ENCODE peak calls at places on chromosomes 2 and 18, in nine cellular contexts. K is ovary, U is endodermal cell, I is heart right ventricle, S is upper lobe of right lung, N is H1, T is HepG2, E is hepatocyte, V is IMR-90. Q is an unnamed sample. For H3K4me1, the result is how much of the 10 kb centered on the place peaks cover.

GRCh38 chr2:5459041-5459440 is 233.1 kb upstream of the SOX11 start:
- DNase-seq in U (no peak), V (no peak), N (no peak), T (no peak), I (no peak), K (no peak), E (no peak), S (no peak), Q (no peak)

GRCh38 chr2:237207641-237208040 is 122.0 kb downstream of the COPS8 start:
- DNase-seq in S (peak), E (no peak), I (peak), V (peak), U (no peak), K (no peak), T (no peak), N (no peak), Q (peak)

GRCh38 chr2:231665208-231665921 is 43.0 kb upstream of the PTMA start:
- DNase-seq in I (no peak), T (no peak), U (peak), N (no peak), V (no peak), E (no peak), K (peak), S (no peak), Q (no peak)

GRCh38 chr2:166112193-166112605 is 15.6 kb downstream of the SCN1A start:
- DNase-seq in K (no peak), S (no peak), V (peak), T (no peak), U (no peak), I (no peak), E (no peak), N (no peak), Q (no peak)

GRCh38 chr2:178119181-178119922 is 7.1 kb downstream of the RBM45 start:
- DNase-seq in S (no peak), N (no peak), E (no peak), K (no peak), T (no peak), V (no peak), U (no peak), I (no peak), Q (no peak)

GRCh38 chr18:79416022-79416676 is 20.4 kb downstream of the NFATC1 start:
- DNase-seq in U (no peak), V (no peak), S (no peak), N (no peak), I (peak), K (no peak), E (no peak), T (no peak), Q (peak)

GRCh38 chr2:182810087-182810486 is 56.4 kb downstream of the FRZB start:
- DNase-seq in T (no peak), K (no peak), N (no peak), V (no peak), E (no peak), I (no peak), S (no peak), U (no peak), Q (no peak)

GRCh38 chr2:40103590-40103989 is 324.5 kb upstream of the THUMPD2 start:
- DNase-seq in I (no peak), V (peak), T (no peak), E (no peak), N (no peak), K (no peak), S (no peak), U (no peak), Q (no peak)

GRCh38 chr2:221254281-221254680 is 317.8 kb downstream of the EPHA4 start:
- DNase-seq in U (no peak), V (no peak), I (no peak), S (no peak), E (no peak), T (no peak), K (no peak), N (no peak), Q (no peak)

GRCh38 chr2:162091325-162092007 is 17.5 kb upstream of the DPP4 start:
- DNase-seq in T (peak), V (peak), S (no peak), U (peak), E (peak), K (no peak), N (peak), I (no peak), Q (peak)

GRCh38 chr2:188138313-188138712 is 153.4 kb upstream of the GULP1 start:
- DNase-seq in I (no peak), U (no peak), S (no peak), V (no peak), E (no peak), T (no peak), K (no peak), N (no peak), Q (no peak)

GRCh38 chr2:70678576-70679143 is 89.3 kb downstream of the ADD2 start:
- DNase-seq in K (no peak), E (no peak), T (no peak), S (peak), V (no peak), I (no peak), N (no peak), U (peak), Q (no peak)

GRCh38 chr2:105391763-105392662 is 6.8 kb downstream of the FHL2 start:
- DNase-seq in E (no peak), S (no peak), I (no peak), K (no peak), V (no peak), N (no peak), T (no peak), U (no peak), Q (no peak)

GRCh38 chr2:20186078-20186854 is 38.7 kb downstream of the SDC1 start:
- DNase-seq in K (no peak), E (peak), V (peak), N (no peak), U (peak), S (no peak), I (no peak), T (peak), Q (peak)

GRCh38 chr2:99754215-99754614 is 264.4 kb upstream of the REV1 start:
- DNase-seq in N (no peak), S (no peak), V (peak), K (no peak), E (no peak), T (no peak), U (no peak), I (no peak), Q (no peak)

GRCh38 chr18:28091197-28091596 is 85.7 kb downstream of the CDH2 start:
- DNase-seq in K (no peak), T (peak), U (no peak), V (no peak), I (no peak), N (no peak), E (no peak), S (no peak), Q (no peak)

GRCh38 chr2:174335605-174336402 is 1.1 kb downstream of the SP9 start:
- DNase-seq in T (no peak), U (peak), E (peak), S (no peak), V (no peak), I (no peak), N (peak), K (no peak), Q (peak)
- H3K4me1 ChIP-seq in T (half or more), U (under half), E (under half), S (under half), V (under half), I (half or more), N (under half), K (under half), Q (under half)

GRCh38 chr2:8152392-8153257 is 529.2 kb upstream of the ID2 start:
- DNase-seq in N (no peak), I (no peak), V (no peak), E (no peak), U (no peak), T (no peak), K (no peak), S (no peak), Q (no peak)

GRCh38 chr2:8148260-8148880 is 533.5 kb upstream of the ID2 start:
- DNase-seq in T (no peak), E (no peak), V (peak), S (no peak), U (no peak), K (no peak), N (no peak), I (no peak), Q (no peak)

GRCh38 chr2:8149011-8149410 is 532.8 kb upstream of the ID2 start:
- DNase-seq in U (no peak), T (no peak), I (no peak), N (no peak), S (no peak), E (no peak), K (no peak), V (no peak), Q (no peak)

GRCh38 chr2:8151888-8152287 is 530.0 kb upstream of the ID2 start:
- DNase-seq in T (no peak), S (no peak), E (no peak), N (no peak), K (no peak), I (no peak), V (no peak), U (no peak), Q (no peak)

GRCh38 chr2:8149985-8150547 is 531.8 kb upstream of the ID2 start:
- DNase-seq in T (no peak), N (no peak), S (no peak), I (no peak), V (peak), U (peak), E (no peak), K (no peak), Q (no peak)
- TF ChIP-seq CTCF in T (no peak), N (no peak), S (no peak), I (no peak), V (no peak), U (no peak), E (no peak), K (no peak), Q (no peak)

GRCh38 chr2:55989405-55989804 is 65.8 kb upstream of the EFEMP1 start:
- DNase-seq in T (no peak), I (no peak), S (no peak), N (no peak), E (no peak), U (no peak), V (no peak), K (no peak), Q (no peak)
- H3K27ac ChIP-seq in T (no peak), I (no peak), S (no peak), N (no peak), E (no peak), U (no peak), V (no peak), K (no peak), Q (no peak)

DNA sequence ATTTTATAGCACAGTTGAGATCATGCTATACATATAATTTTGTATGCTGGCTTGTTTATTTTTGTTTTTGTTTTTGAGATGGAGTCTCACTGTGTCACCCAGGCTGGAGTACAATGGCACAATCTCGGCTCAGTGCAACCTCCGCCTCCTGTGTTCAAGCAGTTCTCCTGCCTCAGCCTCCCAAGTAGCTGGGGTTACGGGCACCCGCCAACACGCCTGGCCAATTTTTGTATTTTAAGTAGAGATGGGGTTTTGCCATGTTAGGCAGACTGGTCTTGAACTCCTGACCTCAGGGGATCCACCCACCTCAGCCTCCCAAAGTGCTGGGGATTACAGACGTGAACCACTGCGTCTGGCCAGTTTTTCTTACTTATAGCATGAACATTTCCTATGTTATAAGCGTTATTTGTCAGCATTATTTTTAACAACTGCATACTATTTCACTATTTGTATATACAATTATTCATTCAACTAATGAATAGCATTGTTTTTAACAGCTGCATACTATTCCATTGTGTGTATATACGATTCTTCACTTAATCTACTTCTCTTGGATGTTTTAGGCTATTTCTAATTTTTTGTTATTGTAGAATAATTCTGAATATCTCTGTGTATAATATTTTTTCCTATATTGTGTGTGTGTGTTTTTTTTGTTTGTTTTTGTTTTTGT is 3.5 kb downstream of the EHD3 start:
- DNase-seq in T (no peak), E (no peak), K (no peak), S (no peak), I (no peak), N (no peak), V (no peak), U (no peak), Q (no peak)
- H3K4me1 ChIP-seq in T (under half), E (under half), K (under half), S (under half), I (half or more), N (under half), V (under half), U (under half), Q (under half)

DNA sequence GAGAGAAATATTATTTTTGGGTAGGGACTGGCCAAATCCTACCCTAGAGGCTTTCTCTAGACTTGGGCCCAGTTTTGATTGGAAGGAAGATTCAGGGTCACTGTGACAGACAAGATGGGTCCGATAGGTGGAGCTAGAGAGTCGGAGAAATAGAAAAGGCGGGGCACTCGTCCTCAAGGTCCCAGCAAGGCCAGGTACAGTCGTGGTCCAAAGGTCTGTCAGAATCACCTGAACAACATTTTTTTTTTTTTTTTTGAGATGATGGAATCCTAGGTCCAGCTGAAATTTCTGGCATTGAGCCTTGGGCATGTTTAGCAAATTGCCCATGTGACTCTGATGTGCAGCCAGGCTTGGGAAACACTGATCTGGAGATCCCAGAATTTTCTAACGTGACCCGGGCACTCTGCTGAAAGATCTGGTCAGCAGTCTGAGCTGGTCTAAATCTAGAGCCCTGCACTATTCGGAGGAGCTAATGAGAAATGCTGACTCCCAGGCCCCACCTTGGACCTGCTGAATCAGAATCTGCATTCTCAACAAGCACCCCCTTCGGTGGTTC is 23.0 kb upstream of the NTSR2 start:
- DNase-seq in U (peak), T (peak), N (peak), I (no peak), V (peak), E (peak), K (no peak), S (no peak), Q (no peak)
- TF ChIP-seq CTCF in U (peak), T (peak), N (peak), I (peak), V (peak), E (peak), K (peak), S (peak), Q (peak)

DNA sequence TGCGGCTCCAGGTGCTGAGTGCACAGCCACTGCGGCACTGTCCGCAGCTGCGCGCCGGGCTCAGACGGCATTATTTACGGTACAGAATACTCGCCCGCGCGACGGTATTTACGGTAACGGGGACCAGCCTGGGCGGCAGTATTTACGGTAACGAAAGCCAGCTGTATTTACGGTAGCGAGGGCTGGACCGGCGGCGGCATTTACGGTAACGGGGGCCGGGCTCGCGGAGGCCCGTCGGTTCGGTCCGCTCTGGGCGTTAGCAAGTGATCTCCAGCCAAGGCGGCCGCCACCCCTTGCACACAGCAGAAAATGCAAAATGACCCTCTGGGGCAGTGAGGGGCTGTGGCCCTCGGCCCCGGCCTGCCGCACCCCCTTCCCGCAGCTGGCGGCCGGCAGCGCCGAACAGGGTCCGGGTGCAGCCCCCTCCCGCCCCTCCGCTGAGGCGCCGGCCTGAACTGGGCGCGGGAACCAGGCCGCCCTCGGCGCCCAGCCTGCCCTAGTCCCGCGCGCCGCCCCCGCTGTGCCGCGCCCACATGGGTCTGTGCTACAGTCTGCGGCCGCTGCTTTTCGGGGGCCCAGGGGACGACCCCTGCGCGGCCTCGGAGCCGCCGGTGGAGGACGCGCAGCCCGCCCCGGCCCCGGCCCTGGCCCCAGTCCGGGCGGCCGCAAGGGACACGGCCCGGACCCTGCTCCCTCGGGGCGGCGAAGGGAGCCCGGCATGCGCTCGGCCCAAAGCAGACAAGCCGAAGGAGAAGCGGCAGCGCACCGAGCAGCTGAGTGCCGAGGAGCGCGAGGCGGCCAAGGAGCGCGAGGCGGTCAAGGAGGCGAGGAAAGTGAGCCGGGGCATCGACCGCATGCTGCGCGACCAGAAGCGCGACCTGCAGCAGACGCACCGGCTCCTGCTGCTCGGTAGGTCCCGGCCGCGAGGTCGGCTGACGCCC is at the start of gene GNAL:
- DNase-seq in T (peak), U (peak), I (peak), N (peak), S (peak), V (peak), E (peak), K (peak), Q (peak)
- H3K27ac ChIP-seq in T (no peak), U (no peak), I (no peak), N (no peak), S (no peak), V (no peak), E (no peak), K (peak), Q (peak)

GRCh38 chr18:3410273-3410672 is 39.7 kb upstream of the TGIF1 start:
- DNase-seq in T (no peak), E (no peak), S (no peak), V (no peak), N (no peak), U (no peak), K (no peak), I (no peak), Q (no peak)

GRCh38 chr18:3401669-3402620 is 48.0 kb upstream of the TGIF1 start:
- DNase-seq in T (no peak), V (no peak), N (no peak), K (no peak), U (no peak), S (no peak), I (no peak), E (no peak), Q (no peak)

GRCh38 chr18:3402962-3403585 is 46.9 kb upstream of the TGIF1 start:
- DNase-seq in U (no peak), K (no peak), V (peak), E (peak), N (no peak), I (no peak), S (no peak), T (no peak), Q (no peak)

GRCh38 chr18:3409811-3410210 is 40.2 kb upstream of the TGIF1 start:
- DNase-seq in I (no peak), E (no peak), V (no peak), K (no peak), U (no peak), N (no peak), S (no peak), T (no peak), Q (no peak)

DNA sequence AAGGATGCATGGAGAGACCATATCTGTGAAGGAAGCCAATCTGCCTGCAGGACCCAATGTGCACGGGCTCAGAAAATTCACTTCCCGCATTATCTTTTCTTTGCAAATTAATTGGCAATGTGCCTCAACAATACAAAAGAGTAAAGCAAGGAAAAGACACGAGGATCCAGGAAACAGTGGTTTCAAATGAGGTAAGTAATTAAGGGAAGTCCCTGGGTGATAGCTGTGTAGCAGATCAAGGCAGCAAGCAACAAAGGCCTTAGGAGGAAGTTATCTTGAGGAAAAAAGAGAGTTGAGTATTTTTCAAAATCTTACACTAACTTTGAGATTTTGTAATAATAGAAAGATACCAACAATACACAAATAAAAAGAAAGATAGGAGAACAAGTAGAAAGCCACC is 44.3 kb upstream of the TGIF1 start:
- DNase-seq in N (no peak), V (no peak), K (no peak), U (no peak), S (no peak), I (no peak), E (no peak), T (no peak), Q (no peak)
- H3K4me1 ChIP-seq in N (under half), V (under half), K (under half), U (under half), S (under half), I (under half), E (under half), T (under half), Q (under half)

GRCh38 chr2:51424418-51424817 is 392.5 kb upstream of the NRXN1 start:
- DNase-seq in S (no peak), U (peak), E (peak), N (peak), K (no peak), T (no peak), V (no peak), I (no peak), Q (peak)
- TF ChIP-seq CTCF in S (no peak), U (peak), E (peak), N (peak), K (no peak), T (no peak), V (peak), I (no peak), Q (no peak)

GRCh38 chr2:39018633-39019032 is 102.2 kb downstream of the SOS1 start:
- DNase-seq in I (no peak), U (no peak), E (no peak), K (no peak), V (no peak), S (no peak), T (no peak), N (no peak), Q (no peak)
- H3K27ac ChIP-seq in I (peak), U (no peak), E (no peak), K (no peak), V (no peak), S (no peak), T (no peak), N (no peak), Q (peak)

GRCh38 chr18:58397385-58398132 is 231.3 kb downstream of the ALPK2 start:
- DNase-seq in K (no peak), S (no peak), U (peak), I (no peak), E (no peak), V (no peak), N (no peak), T (no peak), Q (no peak)
- H3K4me1 ChIP-seq in K (under half), S (under half), U (under half), I (under half), E (under half), V (under half), N (under half), T (half or more), Q (under half)

Q was measured in kidney.